ENCODE peak calls at places on chromosomes 7 and 10, in five cellular contexts. Q is Peyer's patch, P is T-helper 2 cell, C is T-helper 1 cell, Z is astrocyte of the hippocampus. O is an unnamed sample.

GRCh38 chr10:43961523-43962345 is 313.1 kb upstream of the ZNF32 start:
- DNase-seq in Q (no peak), P (no peak), C (no peak), Z (no peak), O (no peak)

GRCh38 chr7:74656911-74657691 is 417 bp upstream of the GTF2I start:
- DNase-seq in Q (peak), P (peak), C (peak), Z (peak), O (peak)

GRCh38 chr7:102828291-102828690 is 79.5 kb downstream of the FAM185A start:
- DNase-seq in Q (no peak), P (no peak), C (no peak), Z (no peak), O (no peak)

GRCh38 chr7:27163776-27164380 is 1.5 kb downstream of the HOXA9 start:
- DNase-seq in Q (no peak), P (no peak), C (no peak), Z (no peak), O (no peak)

GRCh38 chr10:71033396-71033980 is 145.1 kb upstream of the PCBD1 start:
- DNase-seq in Q (no peak), P (no peak), C (no peak), Z (no peak), O (no peak)

GRCh38 chr10:94133239-94133638 is 139.5 kb downstream of the PLCE1 start:
- DNase-seq in Q (no peak), P (no peak), C (no peak), Z (peak), O (no peak)

GRCh38 chr7:27677912-27678612 is 15.4 kb upstream of the HIBADH start:
- DNase-seq in Q (no peak), P (no peak), C (no peak), Z (peak), O (no peak)

GRCh38 chr10:43683451-43684197 is 34.9 kb upstream of the ZNF32 start:
- DNase-seq in Q (no peak), P (no peak), C (no peak), Z (no peak), O (no peak)

GRCh38 chr7:128427289-128427891 is 17.6 kb upstream of the IMPDH1 start:
- DNase-seq in Q (no peak), P (no peak), C (no peak), Z (peak), O (no peak)

GRCh38 chr10:80148166-80148805 is 15.8 kb downstream of the PLAC9 start:
- DNase-seq in Q (peak), P (no peak), C (no peak), Z (no peak), O (no peak)